ENCODE peak calls at places on chromosomes 4 and X, in ten cellular contexts. R, K, X, B, S, Z, A, N, O and M are unnamed samples.

GRCh38 chr4:83267121-83267834 is 17.3 kb downstream of the COQ2 start:
- DNase-seq in R (no peak), K (peak; percentile 72), X (peak; percentile 74), B (no peak), S (no peak), Z (no peak), A (no peak), N (no peak), O (no peak), M (no peak)

GRCh38 chr4:22515888-22516541 is at the start of gene ADGRA3:
- DNase-seq in R (no peak), K (peak; percentile 63), X (peak; percentile 51), B (peak; percentile 77), S (no peak), Z (peak; percentile 56), A (no peak), N (peak; percentile 61), O (peak; percentile 82), M (peak; percentile 89)

GRCh38 chr4:108762559-108763225 is at the start of gene ETNPPL:
- DNase-seq in R (no peak), K (peak; percentile 2), X (no peak), B (peak; percentile 27), S (no peak), Z (peak; percentile 21), A (no peak), N (no peak), O (peak; percentile 36), M (no peak)

GRCh38 chr4:155353923-155354540 is 22.7 kb downstream of the MAP9 start:
- DNase-seq in R (peak; percentile 86), K (peak; percentile 59), X (peak; percentile 46), B (peak; percentile 91), S (peak; percentile 18), Z (peak; percentile 27), A (peak; percentile 51), N (no peak), O (peak; percentile 49), M (no peak)

GRCh38 chrX:137166591-137166990 is 132.8 kb upstream of the GPR101 start:
- DNase-seq in R (no peak), K (no peak), X (no peak), B (peak; percentile 14), S (no peak), Z (no peak), A (no peak), N (no peak), O (no peak), M (no peak)

GRCh38 chrX:139739138-139739537 is 31.2 kb upstream of the MCF2 start:
- DNase-seq in R (no peak), K (no peak), X (peak; percentile 49), B (no peak), S (no peak), Z (no peak), A (no peak), N (no peak), O (no peak), M (no peak)

GRCh38 chrX:71532078-71532752 is 689 bp upstream of the OGT start:
- DNase-seq in R (no peak), K (peak; percentile 12), X (peak; percentile 66), B (peak; percentile 16), S (peak; percentile 43), Z (no peak), A (no peak), N (no peak), O (no peak), M (no peak)

GRCh38 chrX:16825306-16826035 is 39.2 kb downstream of the TXLNG start:
- DNase-seq in R (no peak), K (peak; percentile 47), X (peak; percentile 42), B (no peak), S (no peak), Z (peak; percentile 25), A (no peak), N (no peak), O (no peak), M (no peak)

GRCh38 chr4:188295899-188296298 is 156.7 kb downstream of the TRIML1 start:
- DNase-seq in R (no peak), K (no peak), X (peak; percentile 70), B (no peak), S (no peak), Z (no peak), A (no peak), N (no peak), O (no peak), M (no peak)

GRCh38 chrX:11446331-11446730 is 153.1 kb downstream of the AMELX start:
- DNase-seq in R (no peak), K (no peak), X (peak; percentile 55), B (no peak), S (no peak), Z (no peak), A (no peak), N (no peak), O (no peak), M (no peak)

GRCh38 chr4:25406081-25406692 is 29.1 kb downstream of the ANAPC4 start:
- DNase-seq in R (no peak), K (no peak), X (peak; percentile 77), B (no peak), S (no peak), Z (peak; percentile 45), A (no peak), N (no peak), O (no peak), M (no peak)

GRCh38 chr4:79297479-79297878 is 28.4 kb downstream of the NAA11 start:
- DNase-seq in R (no peak), K (no peak), X (no peak), B (no peak), S (no peak), Z (no peak), A (no peak), N (no peak), O (no peak), M (no peak)

GRCh38 chr4:2871911-2872310 is 28.3 kb downstream of the ADD1 start:
- DNase-seq in R (no peak), K (no peak), X (no peak), B (no peak), S (no peak), Z (no peak), A (no peak), N (no peak), O (no peak), M (no peak)

GRCh38 chr4:144355809-144356757 is 215.6 kb upstream of the GYPA start:
- DNase-seq in R (no peak), K (peak; percentile 73), X (peak; percentile 78), B (peak; percentile 70), S (no peak), Z (peak; percentile 3), A (peak; percentile 67), N (no peak), O (no peak), M (no peak)

GRCh38 chr4:127783026-127783769 is 1.1 kb downstream of the HSPA4L start:
- DNase-seq in R (peak; percentile 86), K (peak; percentile 64), X (peak; percentile 65), B (peak; percentile 86), S (no peak), Z (peak; percentile 77), A (peak; percentile 24), N (peak; percentile 81), O (peak; percentile 71), M (peak; percentile 93)

GRCh38 chr4:143514432-143514831 is 930 bp downstream of the SMARCA5 start:
- DNase-seq in R (peak; percentile 79), K (peak; percentile 12), X (peak; percentile 48), B (peak; percentile 72), S (peak; percentile 25), Z (peak; percentile 15), A (no peak), N (peak; percentile 32), O (peak; percentile 49), M (peak; percentile 87)

GRCh38 chr4:145739840-145740239 is 59.9 kb downstream of the C4orf51 start:
- DNase-seq in R (no peak), K (peak; percentile 69), X (no peak), B (no peak), S (no peak), Z (no peak), A (no peak), N (no peak), O (no peak), M (no peak)

GRCh38 chr4:167645358-167645757 is 411.1 kb upstream of the SPOCK3 start:
- DNase-seq in R (no peak), K (no peak), X (no peak), B (no peak), S (no peak), Z (no peak), A (no peak), N (no peak), O (no peak), M (no peak)

GRCh38 chrX:68917799-68918198 is 89.0 kb downstream of the EFNB1 start:
- DNase-seq in R (no peak), K (no peak), X (no peak), B (no peak), S (no peak), Z (no peak), A (no peak), N (no peak), O (no peak), M (no peak)

DNA sequence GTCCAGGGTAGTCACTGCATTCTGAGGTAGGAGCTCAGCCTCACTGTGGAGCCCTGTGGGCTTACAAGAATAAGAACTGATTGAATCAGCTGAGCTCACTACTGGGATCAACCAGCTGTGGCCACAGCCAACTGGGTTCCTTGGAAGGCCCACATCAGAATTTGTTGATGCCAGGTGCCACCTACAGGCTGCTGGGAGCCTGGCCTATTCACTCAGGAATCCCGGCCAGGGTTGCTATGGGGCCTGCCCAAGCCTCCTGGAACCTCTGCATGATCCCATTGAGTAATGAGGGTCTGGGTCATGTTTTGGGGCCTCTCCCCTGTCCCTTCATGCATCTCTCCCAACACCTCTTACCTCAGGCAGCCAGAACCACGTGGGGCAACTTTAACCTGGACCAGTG is 53.9 kb upstream of the KIAA1210 start:
- DNase-seq in R (no peak), K (peak; percentile 48), X (no peak), B (peak; percentile 64), S (no peak), Z (peak; percentile 12), A (peak; percentile 18), N (no peak), O (no peak), M (no peak)
- TF ChIP-seq CTCF in R (no peak), K (peak; percentile 35), X (no peak), B (peak; percentile 13), S (no peak), Z (peak; percentile 32), A (peak; percentile 53), N (no peak), O (no peak), M (no peak)

GRCh38 chr4:1355378-1355777 is 8.4 kb downstream of the UVSSA start:
- DNase-seq in R (no peak), K (no peak), X (no peak), B (no peak), S (no peak), Z (no peak), A (no peak), N (no peak), O (no peak), M (no peak)
- TF ChIP-seq POLR2A in R (no peak), K (no peak), X (no peak), B (no peak), S (no peak), Z (no peak), A (no peak), N (no peak), O (no peak), M (no peak)

GRCh38 chr4:125321709-125322362 is 7.1 kb downstream of the FAT4 start:
- DNase-seq in R (no peak), K (no peak), X (peak; percentile 61), B (no peak), S (no peak), Z (no peak), A (no peak), N (no peak), O (no peak), M (no peak)
- H3K4me3 ChIP-seq in R (peak overlapping the region; percentile 24), K (no peak overlapping the region), X (peak overlapping the region; percentile 33), B (no peak overlapping the region), S (no peak overlapping the region), Z (no peak overlapping the region), A (no peak overlapping the region), N (peak overlapping the region; percentile 36), O (no peak overlapping the region), M (no peak overlapping the region)

GRCh38 chr4:90486346-90486745 is 359.2 kb downstream of the CCSER1 start:
- DNase-seq in R (no peak), K (no peak), X (no peak), B (no peak), S (no peak), Z (no peak), A (no peak), N (no peak), O (no peak), M (no peak)
- TF ChIP-seq CTCF in R (no peak), K (no peak), X (no peak), B (no peak), S (no peak), Z (no peak), A (no peak), N (no peak), O (no peak), M (no peak)